ENCODE peak calls at places on chromosomes 2 and 18, in eight cellular contexts. One of them, this sample, is unnamed.

GRCh38 chr2:236207472-236207871 is 39.3 kb upstream of the GBX2 start:
- DNase-seq in stimulated activated CD4-positive, alpha-beta T cell treated with anti-CD3 and anti-CD28 coated beads, Interleukin-2, amount 100 ng/mL, for 24 hours: no peak
- DNase-seq in MCF 10A: no peak
- DNase-seq in Right ventricle myocardium superior: no peak
- DNase-seq in Karpas-422: no peak
- DNase-seq in hypothalamus: no peak
- DNase-seq in cardiac fibroblast: no peak
- DNase-seq in T-helper 9 cell: no peak
- DNase-seq in this sample: no peak

GRCh38 chr2:20052229-20052871 is 922 bp upstream of the LAPTM4A start:
- DNase-seq in stimulated activated CD4-positive, alpha-beta T cell treated with anti-CD3 and anti-CD28 coated beads, Interleukin-2, amount 100 ng/mL, for 24 hours: no peak
- DNase-seq in MCF 10A: no peak
- DNase-seq in Right ventricle myocardium superior: no peak
- DNase-seq in Karpas-422: no peak
- DNase-seq in hypothalamus: no peak
- DNase-seq in cardiac fibroblast: peak; percentile 39
- DNase-seq in T-helper 9 cell: no peak
- DNase-seq in this sample: no peak

GRCh38 chr2:232308986-232309385 is 69.6 kb upstream of the ALPP start:
- DNase-seq in stimulated activated CD4-positive, alpha-beta T cell treated with anti-CD3 and anti-CD28 coated beads, Interleukin-2, amount 100 ng/mL, for 24 hours: no peak
- DNase-seq in MCF 10A: no peak
- DNase-seq in Right ventricle myocardium superior: no peak
- DNase-seq in Karpas-422: no peak
- DNase-seq in hypothalamus: no peak
- DNase-seq in cardiac fibroblast: no peak
- DNase-seq in T-helper 9 cell: no peak
- DNase-seq in this sample: no peak

GRCh38 chr2:9656270-9656766 is 25.5 kb upstream of the YWHAQ start:
- DNase-seq in stimulated activated CD4-positive, alpha-beta T cell treated with anti-CD3 and anti-CD28 coated beads, Interleukin-2, amount 100 ng/mL, for 24 hours: peak; percentile 66
- DNase-seq in MCF 10A: peak; percentile 92
- DNase-seq in Right ventricle myocardium superior: no peak
- DNase-seq in Karpas-422: no peak
- DNase-seq in hypothalamus: no peak
- DNase-seq in cardiac fibroblast: peak; percentile 82
- DNase-seq in T-helper 9 cell: peak; percentile 26
- DNase-seq in this sample: no peak

GRCh38 chr2:30679416-30680088 is 127.7 kb downstream of the CAPN13 start:
- DNase-seq in stimulated activated CD4-positive, alpha-beta T cell treated with anti-CD3 and anti-CD28 coated beads, Interleukin-2, amount 100 ng/mL, for 24 hours: no peak
- DNase-seq in MCF 10A: no peak
- DNase-seq in Right ventricle myocardium superior: no peak
- DNase-seq in Karpas-422: no peak
- DNase-seq in hypothalamus: no peak
- DNase-seq in cardiac fibroblast: peak; percentile 45
- DNase-seq in T-helper 9 cell: no peak
- DNase-seq in this sample: no peak

GRCh38 chr2:224173882-224174415 is 134.9 kb upstream of the SERPINE2 start:
- DNase-seq in stimulated activated CD4-positive, alpha-beta T cell treated with anti-CD3 and anti-CD28 coated beads, Interleukin-2, amount 100 ng/mL, for 24 hours: no peak
- DNase-seq in MCF 10A: no peak
- DNase-seq in Right ventricle myocardium superior: no peak
- DNase-seq in Karpas-422: no peak
- DNase-seq in hypothalamus: no peak
- DNase-seq in cardiac fibroblast: no peak
- DNase-seq in T-helper 9 cell: no peak
- DNase-seq in this sample: no peak

GRCh38 chr2:145431181-145431951 is 911.4 kb upstream of the ZEB2 start:
- DNase-seq in stimulated activated CD4-positive, alpha-beta T cell treated with anti-CD3 and anti-CD28 coated beads, Interleukin-2, amount 100 ng/mL, for 24 hours: no peak
- DNase-seq in MCF 10A: no peak
- DNase-seq in Right ventricle myocardium superior: no peak
- DNase-seq in Karpas-422: no peak
- DNase-seq in hypothalamus: no peak
- DNase-seq in cardiac fibroblast: peak; percentile 22
- DNase-seq in T-helper 9 cell: no peak
- DNase-seq in this sample: no peak

GRCh38 chr2:144402282-144402681 is 117.6 kb downstream of the ZEB2 start:
- DNase-seq in stimulated activated CD4-positive, alpha-beta T cell treated with anti-CD3 and anti-CD28 coated beads, Interleukin-2, amount 100 ng/mL, for 24 hours: no peak
- DNase-seq in MCF 10A: no peak
- DNase-seq in Right ventricle myocardium superior: peak; percentile 47
- DNase-seq in Karpas-422: no peak
- DNase-seq in hypothalamus: no peak
- DNase-seq in cardiac fibroblast: no peak
- DNase-seq in T-helper 9 cell: no peak
- DNase-seq in this sample: no peak

GRCh38 chr2:179226961-179227259 is 37.7 kb downstream of the SESTD1 start:
- DNase-seq in stimulated activated CD4-positive, alpha-beta T cell treated with anti-CD3 and anti-CD28 coated beads, Interleukin-2, amount 100 ng/mL, for 24 hours: no peak
- DNase-seq in MCF 10A: no peak
- DNase-seq in Right ventricle myocardium superior: no peak
- DNase-seq in Karpas-422: no peak
- DNase-seq in hypothalamus: no peak
- DNase-seq in cardiac fibroblast: no peak
- DNase-seq in T-helper 9 cell: no peak
- DNase-seq in this sample: no peak

GRCh38 chr18:76943542-76944339 is 121.4 kb downstream of the ZNF236 start:
- DNase-seq in stimulated activated CD4-positive, alpha-beta T cell treated with anti-CD3 and anti-CD28 coated beads, Interleukin-2, amount 100 ng/mL, for 24 hours: no peak
- DNase-seq in MCF 10A: peak; percentile 76
- DNase-seq in Right ventricle myocardium superior: peak; percentile 71
- DNase-seq in Karpas-422: no peak
- DNase-seq in hypothalamus: no peak
- DNase-seq in cardiac fibroblast: peak; percentile 80
- DNase-seq in T-helper 9 cell: no peak
- DNase-seq in this sample: no peak

This sample was measured in T follicular helper cell.